ENCODE peak calls at places on chromosome 15, in five cellular contexts. F is HepG2, R is HCT116, Q is endothelial cell of umbilical vein, E is GM12878. U is an unnamed sample.

GRCh38 chr15:51736069-51736468 is 1.4 kb downstream of the LYSMD2 start:
- DNase-seq in F (no peak), R (no peak), Q (no peak), E (peak), U (no peak)

GRCh38 chr15:31438601-31439265 is 112.1 kb downstream of the KLF13 start:
- DNase-seq in F (no peak), R (no peak), Q (no peak), E (no peak), U (no peak)

GRCh38 chr15:67175643-67176071 is 78.8 kb downstream of the AAGAB start:
- DNase-seq in F (no peak), R (no peak), Q (peak), E (peak), U (no peak)

GRCh38 chr15:48806151-48806550 is 4.7 kb downstream of the CEP152 start:
- DNase-seq in F (no peak), R (no peak), Q (no peak), E (no peak), U (peak)

GRCh38 chr15:84908564-84908963 is 24.1 kb downstream of the SLC28A1 start:
- DNase-seq in F (peak), R (no peak), Q (no peak), E (no peak), U (no peak)

GRCh38 chr15:80773792-80774352 is 5.3 kb upstream of the CEMIP start:
- DNase-seq in F (no peak), R (no peak), Q (no peak), E (no peak), U (no peak)

GRCh38 chr15:66293419-66294156 is at the start of gene DIS3L:
- DNase-seq in F (peak), R (no peak), Q (peak), E (peak), U (no peak)

GRCh38 chr15:29331669-29332068 is 62.0 kb upstream of the NSMCE3 start:
- DNase-seq in F (no peak), R (no peak), Q (no peak), E (no peak), U (no peak)

GRCh38 chr15:65081758-65082157 is 5.2 kb downstream of the KBTBD13 start:
- DNase-seq in F (no peak), R (no peak), Q (no peak), E (no peak), U (no peak)

GRCh38 chr15:67089218-67090193 is 24.1 kb downstream of the SMAD3 start:
- DNase-seq in F (no peak), R (no peak), Q (peak), E (no peak), U (no peak)

GRCh38 chr15:51076898-51077564 is 17.7 kb downstream of the TNFAIP8L3 start:
- DNase-seq in F (no peak), R (no peak), Q (no peak), E (peak), U (no peak)

GRCh38 chr15:25742008-25742407 is 121.1 kb downstream of the ATP10A start:
- DNase-seq in F (no peak), R (no peak), Q (no peak), E (no peak), U (no peak)

GRCh38 chr15:53522878-53523455 is 236.5 kb downstream of the WDR72 start:
- DNase-seq in F (no peak), R (no peak), Q (no peak), E (no peak), U (no peak)

GRCh38 chr15:31216210-31216911 is 110.3 kb upstream of the KLF13 start:
- DNase-seq in F (peak), R (no peak), Q (no peak), E (no peak), U (no peak)

GRCh38 chr15:81498314-81498713 is 124.3 kb upstream of the TMC3 start:
- DNase-seq in F (no peak), R (no peak), Q (no peak), E (no peak), U (no peak)

GRCh38 chr15:38707802-38708671 is 143.4 kb upstream of the RASGRP1 start:
- DNase-seq in F (peak), R (peak), Q (peak), E (no peak), U (no peak)

GRCh38 chr15:98668566-98669308 is 20.4 kb downstream of the IGF1R start:
- DNase-seq in F (no peak), R (peak), Q (peak), E (peak), U (no peak)

GRCh38 chr15:24675332-24676144 is at the start of gene NPAP1:
- DNase-seq in F (no peak), R (no peak), Q (no peak), E (no peak), U (no peak)

GRCh38 chr15:56989411-56989924 is 71.0 kb downstream of the TCF12 start:
- DNase-seq in F (peak), R (no peak), Q (no peak), E (no peak), U (no peak)

GRCh38 chr15:36777941-36778340 is 198.5 kb downstream of the CDIN1 start:
- DNase-seq in F (no peak), R (no peak), Q (no peak), E (no peak), U (no peak)

GRCh38 chr15:70488002-70488605 is 275.3 kb downstream of the UACA start:
- DNase-seq in F (peak), R (no peak), Q (peak), E (no peak), U (no peak)

GRCh38 chr15:92595506-92596337 is 59.9 kb downstream of the FAM174B start:
- DNase-seq in F (no peak), R (no peak), Q (peak), E (no peak), U (no peak)
- TF ChIP-seq EZH2 in F (no peak), R (no peak), Q (no peak), E (no peak), U (no peak)

GRCh38 chr15:45179221-45179985 is 8.4 kb downstream of the SHF start:
- DNase-seq in F (peak), R (peak), Q (no peak), E (no peak), U (no peak)

GRCh38 chr15:45171912-45172311 is 15.9 kb downstream of the SHF start:
- DNase-seq in F (no peak), R (no peak), Q (no peak), E (no peak), U (no peak)

GRCh38 chr15:45177285-45177684 is 10.5 kb downstream of the SHF start:
- DNase-seq in F (no peak), R (no peak), Q (no peak), E (no peak), U (no peak)

GRCh38 chr15:45169608-45170480 is 17.9 kb downstream of the SHF start:
- DNase-seq in F (no peak), R (no peak), Q (no peak), E (no peak), U (no peak)

GRCh38 chr15:45174577-45174976 is 13.2 kb downstream of the SHF start:
- DNase-seq in F (no peak), R (no peak), Q (no peak), E (no peak), U (no peak)
- H3K9ac ChIP-seq in F (no peak), R (no peak), Q (no peak), E (no peak), U (no peak)

GRCh38 chr15:78682013-78682651 is 41.1 kb upstream of the CHRNB4 start:
- DNase-seq in F (no peak), R (no peak), Q (no peak), E (no peak), U (no peak)

GRCh38 chr15:78682693-78683410 is 41.8 kb upstream of the CHRNB4 start:
- DNase-seq in F (no peak), R (no peak), Q (no peak), E (no peak), U (no peak)

GRCh38 chr15:78684645-78685044 is 43.6 kb upstream of the CHRNB4 start:
- DNase-seq in F (no peak), R (no peak), Q (no peak), E (no peak), U (no peak)

GRCh38 chr15:78685925-78686324 is 44.9 kb upstream of the CHRNB4 start:
- DNase-seq in F (no peak), R (no peak), Q (no peak), E (no peak), U (no peak)

DNA sequence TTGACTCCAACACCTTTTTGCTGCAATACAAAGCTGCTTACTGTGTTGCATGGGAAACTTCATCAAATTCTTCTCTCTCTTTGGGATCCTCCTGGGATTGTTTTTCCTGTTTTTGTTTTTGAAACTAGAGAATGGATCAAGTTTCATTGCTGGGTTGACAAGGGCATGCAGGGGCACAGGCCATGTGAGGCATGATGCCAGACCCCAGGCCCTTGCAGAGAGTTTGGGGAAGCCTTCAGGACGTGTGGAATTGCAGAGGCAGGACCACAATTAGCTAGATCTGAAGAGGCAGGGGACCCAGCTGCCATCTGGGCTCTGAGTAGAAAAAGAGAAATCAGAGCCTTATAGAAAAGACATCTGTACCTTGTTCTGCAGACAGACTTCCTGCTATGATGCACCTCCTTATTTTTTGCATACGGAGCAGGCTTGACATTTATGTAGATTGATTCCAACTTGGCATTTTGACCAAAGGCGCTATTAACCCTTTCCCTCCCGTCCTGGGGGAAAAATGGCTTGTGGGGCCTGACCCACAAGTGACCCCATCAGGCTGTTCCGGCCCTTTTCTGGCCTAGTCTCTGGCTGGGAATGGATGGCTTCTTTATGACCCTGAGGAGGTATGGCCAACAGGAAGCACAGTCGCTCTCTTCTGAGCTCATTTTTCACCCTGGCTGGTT is 44.3 kb upstream of the CHRNB4 start:
- DNase-seq in F (no peak), R (no peak), Q (no peak), E (no peak), U (no peak)
- TF ChIP-seq POLR2AphosphoS5 in F (no peak), R (no peak), Q (no peak), E (no peak), U (no peak)

DNA sequence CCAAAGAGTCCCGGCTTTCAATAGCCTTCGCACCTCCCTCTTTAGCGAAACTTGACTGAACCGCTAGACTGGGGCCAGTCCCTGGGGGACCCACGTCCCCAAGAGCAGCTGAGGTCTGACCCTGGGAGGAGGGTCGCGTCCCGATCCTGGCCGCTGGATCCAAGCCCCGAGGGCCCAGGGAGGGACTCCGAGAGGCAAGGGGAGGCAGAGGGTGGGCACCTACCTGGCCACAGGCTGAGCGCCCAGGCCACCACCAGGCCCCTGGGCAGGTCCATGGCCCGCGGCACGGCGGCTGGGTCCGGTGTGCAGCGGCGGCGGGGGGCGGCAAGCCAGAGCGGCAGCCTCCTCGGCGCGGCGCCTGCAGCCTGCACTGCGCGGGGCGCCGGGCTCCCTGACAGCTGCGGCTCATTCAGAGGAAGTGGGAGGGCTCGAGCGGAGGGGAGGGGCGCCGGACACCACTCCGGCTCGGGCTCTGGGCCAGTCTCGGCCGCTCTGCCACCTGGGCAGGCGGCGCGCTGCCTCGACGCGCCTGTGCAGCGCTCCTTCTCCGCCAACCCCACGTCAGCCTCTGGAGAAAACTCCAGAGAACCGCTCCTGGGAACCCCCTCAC is at the start of gene ITGA11:
- DNase-seq in F (no peak), R (no peak), Q (peak), E (no peak), U (no peak)
- TF ChIP-seq EZH2 in F (no peak), R (no peak), Q (no peak), E (no peak), U (no peak)

DNA sequence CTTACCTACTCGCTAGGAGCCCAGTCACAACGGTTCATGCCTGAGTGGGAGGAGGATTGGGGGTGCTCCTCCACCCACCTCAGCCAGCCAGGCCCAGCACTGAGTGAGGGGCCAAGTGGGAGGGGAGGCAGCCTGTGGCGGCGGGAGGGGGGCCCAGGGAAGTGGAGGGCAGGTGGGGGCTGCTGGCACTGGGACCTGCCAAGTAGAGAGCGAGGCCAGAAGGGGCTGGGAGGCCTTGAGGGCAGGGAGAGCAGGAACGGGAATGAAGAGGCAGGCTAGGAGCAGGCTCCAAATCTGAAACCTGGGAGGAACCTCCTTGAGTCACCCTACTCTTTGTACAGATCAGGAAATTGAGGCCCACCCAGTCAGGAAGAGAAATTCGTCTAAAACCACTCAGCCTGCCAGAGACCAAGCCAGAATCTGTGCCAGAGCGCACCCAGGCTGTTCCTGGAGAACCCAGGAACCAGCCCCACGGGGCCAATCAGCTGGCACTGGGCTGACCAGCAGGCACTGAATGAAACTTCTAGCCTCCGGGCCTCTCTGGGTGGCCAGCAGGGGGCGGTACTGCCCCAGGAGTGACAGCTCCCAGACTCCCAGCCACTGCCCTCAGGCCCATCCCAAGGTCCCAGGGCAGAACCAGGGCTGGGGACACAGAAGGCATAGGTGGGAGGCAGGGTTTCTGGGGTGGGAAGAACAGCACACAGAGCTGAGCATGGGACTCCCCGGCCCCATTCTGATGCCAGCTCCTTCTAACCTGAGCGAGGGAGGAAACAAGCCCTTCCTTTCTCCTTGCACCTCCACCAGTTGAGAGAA is 14.8 kb upstream of the CYP11A1 start:
- DNase-seq in F (peak), R (peak), Q (peak), E (no peak), U (no peak)
- H3K9ac ChIP-seq in F (no peak), R (peak), Q (no peak), E (peak), U (no peak)

GRCh38 chr15:61835029-61835428 is 225.2 kb downstream of the VPS13C start:
- DNase-seq in F (no peak), R (no peak), Q (no peak), E (no peak), U (no peak)
- TF ChIP-seq POLR2AphosphoS5 in F (no peak), R (no peak), Q (no peak), E (no peak), U (no peak)

GRCh38 chr15:58440922-58441321 is 9.1 kb downstream of the LIPC start:
- DNase-seq in F (no peak), R (peak), Q (no peak), E (no peak), U (no peak)
- TF ChIP-seq EZH2 in F (no peak), R (no peak), Q (no peak), E (no peak), U (no peak)

U was measured in SK-N-MC.